ENCODE peak calls at places on chromosomes 6 and 20, in four cellular contexts. One of them, this sample, is unnamed.

GRCh38 chr6:41451515-41452163 is 94.5 kb upstream of the FOXP4 start:
- DNase-seq in cardiac fibroblast: peak
- DNase-seq in stimulated activated CD8-positive, alpha-beta memory T cell treated with anti-CD3 and anti-CD28 coated beads, Interleukin-4, amount 100 ng/mL, for 48 hours: no peak
- DNase-seq in psoas muscle: peak
- DNase-seq in this sample: no peak

GRCh38 chr6:38871745-38872568 is 156.8 kb downstream of the DNAH8 start:
- DNase-seq in cardiac fibroblast: peak
- DNase-seq in psoas muscle: no peak
- DNase-seq in stimulated activated CD8-positive, alpha-beta memory T cell treated with anti-CD3 and anti-CD28 coated beads, Interleukin-4, amount 100 ng/mL, for 48 hours: peak
- DNase-seq in this sample: peak

GRCh38 chr6:72248621-72249020 is 362.3 kb downstream of the RIMS1 start:
- DNase-seq in stimulated activated CD8-positive, alpha-beta memory T cell treated with anti-CD3 and anti-CD28 coated beads, Interleukin-4, amount 100 ng/mL, for 48 hours: no peak
- DNase-seq in psoas muscle: no peak
- DNase-seq in cardiac fibroblast: no peak
- DNase-seq in this sample: no peak

GRCh38 chr6:79057746-79058145 is 20.3 kb downstream of the PHIP start:
- DNase-seq in stimulated activated CD8-positive, alpha-beta memory T cell treated with anti-CD3 and anti-CD28 coated beads, Interleukin-4, amount 100 ng/mL, for 48 hours: no peak
- DNase-seq in cardiac fibroblast: no peak
- DNase-seq in psoas muscle: no peak
- DNase-seq in this sample: no peak

GRCh38 chr20:1741309-1742048 is 83.9 kb upstream of the SIRPG start:
- DNase-seq in stimulated activated CD8-positive, alpha-beta memory T cell treated with anti-CD3 and anti-CD28 coated beads, Interleukin-4, amount 100 ng/mL, for 48 hours: no peak
- DNase-seq in cardiac fibroblast: no peak
- DNase-seq in psoas muscle: no peak
- DNase-seq in this sample: no peak

GRCh38 chr6:157487110-157487773 is 106.3 kb downstream of the ZDHHC14 start:
- DNase-seq in psoas muscle: no peak
- DNase-seq in cardiac fibroblast: no peak
- DNase-seq in stimulated activated CD8-positive, alpha-beta memory T cell treated with anti-CD3 and anti-CD28 coated beads, Interleukin-4, amount 100 ng/mL, for 48 hours: no peak
- DNase-seq in this sample: no peak

GRCh38 chr6:159002432-159003160 is 2.6 kb upstream of the RSPH3 start:
- DNase-seq in stimulated activated CD8-positive, alpha-beta memory T cell treated with anti-CD3 and anti-CD28 coated beads, Interleukin-4, amount 100 ng/mL, for 48 hours: no peak
- DNase-seq in cardiac fibroblast: peak
- DNase-seq in psoas muscle: peak
- DNase-seq in this sample: no peak

GRCh38 chr6:105603779-105604592 is 201.1 kb upstream of the PREP start:
- DNase-seq in psoas muscle: peak
- DNase-seq in cardiac fibroblast: peak
- DNase-seq in stimulated activated CD8-positive, alpha-beta memory T cell treated with anti-CD3 and anti-CD28 coated beads, Interleukin-4, amount 100 ng/mL, for 48 hours: no peak
- DNase-seq in this sample: peak

GRCh38 chr6:114998492-114998891 is 655.7 kb upstream of the HS3ST5 start:
- DNase-seq in stimulated activated CD8-positive, alpha-beta memory T cell treated with anti-CD3 and anti-CD28 coated beads, Interleukin-4, amount 100 ng/mL, for 48 hours: no peak
- DNase-seq in cardiac fibroblast: no peak
- DNase-seq in psoas muscle: no peak
- DNase-seq in this sample: no peak

GRCh38 chr20:22796465-22797077 is 212.2 kb upstream of the FOXA2 start:
- DNase-seq in cardiac fibroblast: peak
- DNase-seq in psoas muscle: no peak
- DNase-seq in stimulated activated CD8-positive, alpha-beta memory T cell treated with anti-CD3 and anti-CD28 coated beads, Interleukin-4, amount 100 ng/mL, for 48 hours: no peak
- DNase-seq in this sample: peak

GRCh38 chr6:31086788-31087440 is 25.5 kb downstream of the C6orf15 start:
- DNase-seq in psoas muscle: no peak
- DNase-seq in cardiac fibroblast: peak
- DNase-seq in stimulated activated CD8-positive, alpha-beta memory T cell treated with anti-CD3 and anti-CD28 coated beads, Interleukin-4, amount 100 ng/mL, for 48 hours: no peak
- DNase-seq in this sample: peak

GRCh38 chr6:69887026-69887425 is 20.7 kb downstream of the COL19A1 start:
- DNase-seq in psoas muscle: no peak
- DNase-seq in stimulated activated CD8-positive, alpha-beta memory T cell treated with anti-CD3 and anti-CD28 coated beads, Interleukin-4, amount 100 ng/mL, for 48 hours: no peak
- DNase-seq in cardiac fibroblast: no peak
- DNase-seq in this sample: no peak

GRCh38 chr20:25259788-25260254 is 11.9 kb downstream of the PYGB start:
- DNase-seq in stimulated activated CD8-positive, alpha-beta memory T cell treated with anti-CD3 and anti-CD28 coated beads, Interleukin-4, amount 100 ng/mL, for 48 hours: peak
- DNase-seq in psoas muscle: no peak
- DNase-seq in cardiac fibroblast: no peak
- DNase-seq in this sample: no peak

GRCh38 chr6:26260110-26260637 is 104.8 kb upstream of the BTN3A2 start:
- DNase-seq in stimulated activated CD8-positive, alpha-beta memory T cell treated with anti-CD3 and anti-CD28 coated beads, Interleukin-4, amount 100 ng/mL, for 48 hours: no peak
- DNase-seq in psoas muscle: no peak
- DNase-seq in cardiac fibroblast: no peak
- DNase-seq in this sample: no peak

GRCh38 chr6:132813173-132813856 is 1.1 kb upstream of the RPS12 start:
- DNase-seq in stimulated activated CD8-positive, alpha-beta memory T cell treated with anti-CD3 and anti-CD28 coated beads, Interleukin-4, amount 100 ng/mL, for 48 hours: peak
- DNase-seq in psoas muscle: peak
- DNase-seq in cardiac fibroblast: peak
- DNase-seq in this sample: peak